ENCODE peak calls at places on chromosomes 2 and 18, in seven cellular contexts. K, A, B, E, D, F and N are unnamed samples.

GRCh38 chr2:207241198-207241597 is 75.5 kb upstream of the KLF7 start:
- DNase-seq in K (no peak), A (no peak), B (no peak), E (peak), D (no peak), F (no peak), N (no peak)

GRCh38 chr2:27212626-27213471 is 781 bp upstream of the SLC5A6 start:
- DNase-seq in K (no peak), A (no peak), B (peak), E (peak), D (peak), F (peak), N (peak)

GRCh38 chr2:197628043-197628500 is 47.3 kb downstream of the RFTN2 start:
- DNase-seq in K (peak), A (no peak), B (peak), E (no peak), D (no peak), F (no peak), N (no peak)

GRCh38 chr2:240933048-240933965 is 27.2 kb downstream of the CROCC2 start:
- DNase-seq in K (no peak), A (no peak), B (no peak), E (no peak), D (no peak), F (no peak), N (no peak)

GRCh38 chr18:63567276-63567675 is 19.9 kb upstream of the SERPINB13 start:
- DNase-seq in K (no peak), A (no peak), B (no peak), E (no peak), D (no peak), F (no peak), N (no peak)

GRCh38 chr2:184945306-184945705 is 347.0 kb downstream of the ZNF804A start:
- DNase-seq in K (no peak), A (no peak), B (no peak), E (no peak), D (no peak), F (no peak), N (no peak)

GRCh38 chr18:79515331-79515730 is 119.6 kb downstream of the NFATC1 start:
- DNase-seq in K (no peak), A (no peak), B (no peak), E (no peak), D (no peak), F (no peak), N (no peak)

GRCh38 chr2:217249490-217250451 is 389.9 kb upstream of the TNP1 start:
- DNase-seq in K (no peak), A (no peak), B (no peak), E (no peak), D (no peak), F (no peak), N (no peak)

GRCh38 chr2:136216073-136216472 is 98.1 kb upstream of the CXCR4 start:
- DNase-seq in K (no peak), A (no peak), B (no peak), E (no peak), D (no peak), F (no peak), N (no peak)

GRCh38 chr2:157684940-157685466 is 56.3 kb upstream of the ACVR1C start:
- DNase-seq in K (no peak), A (no peak), B (no peak), E (no peak), D (no peak), F (no peak), N (no peak)

GRCh38 chr2:212416126-212416525 is 122.5 kb downstream of the ERBB4 start:
- DNase-seq in K (no peak), A (no peak), B (peak), E (no peak), D (no peak), F (no peak), N (no peak)

GRCh38 chr18:25230658-25231326 is 121.2 kb downstream of the ZNF521 start:
- DNase-seq in K (no peak), A (no peak), B (peak), E (no peak), D (no peak), F (peak), N (no peak)

GRCh38 chr18:36856815-36857214 is 27.9 kb downstream of the KIAA1328 start:
- DNase-seq in K (no peak), A (no peak), B (no peak), E (no peak), D (no peak), F (no peak), N (no peak)

GRCh38 chr2:190467575-190468083 is 59.5 kb downstream of the MFSD6 start:
- DNase-seq in K (peak), A (no peak), B (no peak), E (no peak), D (no peak), F (no peak), N (no peak)

GRCh38 chr18:68391801-68392200 is 323.1 kb downstream of the TMX3 start:
- DNase-seq in K (no peak), A (no peak), B (no peak), E (no peak), D (no peak), F (no peak), N (no peak)

GRCh38 chr18:27771571-27771970 is 405.4 kb downstream of the CDH2 start:
- DNase-seq in K (no peak), A (no peak), B (peak), E (no peak), D (no peak), F (no peak), N (no peak)

GRCh38 chr2:55511508-55512124 is 7.9 kb upstream of the CFAP36 start:
- DNase-seq in K (no peak), A (no peak), B (no peak), E (no peak), D (no peak), F (peak), N (peak)

GRCh38 chr18:69948919-69949537 is 1.4 kb upstream of the CD226 start:
- DNase-seq in K (peak), A (no peak), B (no peak), E (peak), D (no peak), F (peak), N (no peak)

GRCh38 chr2:150232871-150233270 is 254.6 kb downstream of the RND3 start:
- DNase-seq in K (no peak), A (no peak), B (peak), E (no peak), D (no peak), F (no peak), N (no peak)

GRCh38 chr18:23612434-23613090 is 26.3 kb upstream of the NPC1 start:
- DNase-seq in K (no peak), A (no peak), B (no peak), E (no peak), D (no peak), F (no peak), N (no peak)